ENCODE peak calls at places on chromosomes 12 and 14, in nine cellular contexts. One of them, this sample, is unnamed.

GRCh38 chr14:68705741-68706283 is 87.1 kb downstream of the ZFP36L1 start:
- DNase-seq in fibroblast of the aortic adventitia: no peak
- DNase-seq in choroid plexus epithelial cell: no peak
- DNase-seq in OCI-LY7: no peak
- DNase-seq in left ventricle myocardium inferior: no peak
- DNase-seq in A549: no peak
- DNase-seq in dorsolateral prefrontal cortex: no peak
- DNase-seq in esophagus squamous epithelium: no peak
- DNase-seq in CD8-positive, alpha-beta T cell: no peak
- DNase-seq in this sample: no peak

GRCh38 chr14:38210168-38210567 is 2.5 kb downstream of the SSTR1 start:
- DNase-seq in fibroblast of the aortic adventitia: peak
- DNase-seq in choroid plexus epithelial cell: no peak
- DNase-seq in OCI-LY7: no peak
- DNase-seq in left ventricle myocardium inferior: no peak
- DNase-seq in A549: peak
- DNase-seq in dorsolateral prefrontal cortex: peak
- DNase-seq in esophagus squamous epithelium: no peak
- DNase-seq in CD8-positive, alpha-beta T cell: no peak
- DNase-seq in this sample: no peak

GRCh38 chr12:38761636-38762342 is 143.6 kb downstream of the CPNE8 start:
- DNase-seq in fibroblast of the aortic adventitia: no peak
- DNase-seq in choroid plexus epithelial cell: no peak
- DNase-seq in OCI-LY7: no peak
- DNase-seq in left ventricle myocardium inferior: no peak
- DNase-seq in A549: no peak
- DNase-seq in dorsolateral prefrontal cortex: no peak
- DNase-seq in esophagus squamous epithelium: no peak
- DNase-seq in CD8-positive, alpha-beta T cell: no peak
- DNase-seq in this sample: no peak

GRCh38 chr12:80195143-80195726 is 95.9 kb downstream of the OTOGL start:
- DNase-seq in fibroblast of the aortic adventitia: peak
- DNase-seq in choroid plexus epithelial cell: peak
- DNase-seq in OCI-LY7: peak
- DNase-seq in left ventricle myocardium inferior: no peak
- DNase-seq in A549: peak
- DNase-seq in dorsolateral prefrontal cortex: no peak
- DNase-seq in esophagus squamous epithelium: no peak
- DNase-seq in CD8-positive, alpha-beta T cell: no peak
- DNase-seq in this sample: peak

GRCh38 chr14:98445736-98446135 is 826.3 kb downstream of the BCL11B start:
- DNase-seq in fibroblast of the aortic adventitia: no peak
- DNase-seq in choroid plexus epithelial cell: no peak
- DNase-seq in OCI-LY7: no peak
- DNase-seq in left ventricle myocardium inferior: no peak
- DNase-seq in A549: no peak
- DNase-seq in dorsolateral prefrontal cortex: no peak
- DNase-seq in esophagus squamous epithelium: no peak
- DNase-seq in CD8-positive, alpha-beta T cell: no peak
- DNase-seq in this sample: no peak

GRCh38 chr12:113241191-113242017 is 20.1 kb downstream of the TPCN1 start:
- DNase-seq in fibroblast of the aortic adventitia: peak
- DNase-seq in choroid plexus epithelial cell: peak
- DNase-seq in OCI-LY7: no peak
- DNase-seq in left ventricle myocardium inferior: no peak
- DNase-seq in A549: peak
- DNase-seq in dorsolateral prefrontal cortex: no peak
- DNase-seq in esophagus squamous epithelium: no peak
- DNase-seq in CD8-positive, alpha-beta T cell: no peak
- DNase-seq in this sample: no peak

GRCh38 chr12:20624718-20625117 is 70.4 kb upstream of the SLCO1C1 start:
- DNase-seq in fibroblast of the aortic adventitia: peak
- DNase-seq in choroid plexus epithelial cell: peak
- DNase-seq in OCI-LY7: no peak
- DNase-seq in left ventricle myocardium inferior: no peak
- DNase-seq in A549: peak
- DNase-seq in dorsolateral prefrontal cortex: no peak
- DNase-seq in esophagus squamous epithelium: no peak
- DNase-seq in CD8-positive, alpha-beta T cell: no peak
- DNase-seq in this sample: peak

GRCh38 chr12:6230321-6231110 is 30.3 kb downstream of the CD9 start:
- DNase-seq in fibroblast of the aortic adventitia: no peak
- DNase-seq in choroid plexus epithelial cell: peak
- DNase-seq in OCI-LY7: peak
- DNase-seq in left ventricle myocardium inferior: peak
- DNase-seq in A549: no peak
- DNase-seq in dorsolateral prefrontal cortex: peak
- DNase-seq in esophagus squamous epithelium: peak
- DNase-seq in CD8-positive, alpha-beta T cell: peak
- DNase-seq in this sample: peak

GRCh38 chr12:115871714-115872113 is 405.8 kb downstream of the MED13L start:
- DNase-seq in fibroblast of the aortic adventitia: peak
- DNase-seq in choroid plexus epithelial cell: peak
- DNase-seq in OCI-LY7: peak
- DNase-seq in left ventricle myocardium inferior: no peak
- DNase-seq in A549: peak
- DNase-seq in dorsolateral prefrontal cortex: no peak
- DNase-seq in esophagus squamous epithelium: no peak
- DNase-seq in CD8-positive, alpha-beta T cell: no peak
- DNase-seq in this sample: peak

GRCh38 chr12:117967512-117967911 is 1.3 kb downstream of the KSR2 start:
- DNase-seq in fibroblast of the aortic adventitia: no peak
- DNase-seq in choroid plexus epithelial cell: no peak
- DNase-seq in OCI-LY7: no peak
- DNase-seq in left ventricle myocardium inferior: no peak
- DNase-seq in A549: no peak
- DNase-seq in dorsolateral prefrontal cortex: no peak
- DNase-seq in esophagus squamous epithelium: no peak
- DNase-seq in CD8-positive, alpha-beta T cell: no peak
- DNase-seq in this sample: no peak

GRCh38 chr12:125122668-125123067 is 57.4 kb downstream of the AACS start:
- DNase-seq in fibroblast of the aortic adventitia: no peak
- DNase-seq in choroid plexus epithelial cell: no peak
- DNase-seq in OCI-LY7: peak
- DNase-seq in left ventricle myocardium inferior: no peak
- DNase-seq in A549: no peak
- DNase-seq in dorsolateral prefrontal cortex: no peak
- DNase-seq in esophagus squamous epithelium: no peak
- DNase-seq in CD8-positive, alpha-beta T cell: no peak
- DNase-seq in this sample: no peak

DNA sequence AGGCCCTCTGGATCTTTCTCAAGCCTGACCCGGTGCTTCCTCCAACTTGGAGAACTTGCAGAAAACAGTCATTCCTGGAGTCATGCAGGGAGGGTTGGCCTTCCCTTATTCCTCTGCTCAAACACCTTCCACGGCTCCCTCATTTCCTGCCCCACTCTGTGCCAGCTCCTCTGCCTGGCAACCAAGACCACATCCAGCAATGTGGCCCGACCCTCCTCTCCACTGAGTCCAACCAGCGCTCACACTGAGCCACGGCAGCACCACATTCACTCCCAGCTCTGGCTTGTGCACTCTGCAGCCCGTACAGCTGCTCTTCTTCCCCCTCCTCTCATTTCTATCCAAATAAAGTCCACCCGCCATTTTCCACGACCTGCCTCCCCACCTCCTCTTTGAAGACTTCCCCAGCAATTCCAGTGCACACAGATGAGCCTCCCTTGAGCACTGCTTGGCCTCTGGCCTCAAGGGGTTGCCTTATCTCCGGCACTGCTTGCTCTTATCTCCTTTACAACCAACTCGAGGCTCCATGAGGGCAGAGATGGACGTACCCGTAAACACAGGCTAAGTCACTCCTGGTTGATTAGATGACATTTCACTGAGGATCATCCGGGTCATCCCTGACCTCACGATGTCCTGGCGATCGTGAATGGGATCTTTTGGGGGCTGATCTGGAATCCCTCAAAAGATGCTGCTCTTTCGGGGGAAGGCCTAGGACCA is 5.4 kb downstream of the PGF start:
- DNase-seq in fibroblast of the aortic adventitia: no peak
- DNase-seq in choroid plexus epithelial cell: no peak
- DNase-seq in OCI-LY7: no peak
- DNase-seq in left ventricle myocardium inferior: no peak
- DNase-seq in A549: no peak
- DNase-seq in dorsolateral prefrontal cortex: no peak
- DNase-seq in esophagus squamous epithelium: no peak
- DNase-seq in CD8-positive, alpha-beta T cell: no peak
- DNase-seq in this sample: no peak
- TF ChIP-seq CTCF in fibroblast of the aortic adventitia: no peak
- TF ChIP-seq CTCF in choroid plexus epithelial cell: no peak
- TF ChIP-seq CTCF in OCI-LY7: no peak
- TF ChIP-seq CTCF in left ventricle myocardium inferior: no peak
- TF ChIP-seq CTCF in A549: no peak
- TF ChIP-seq CTCF in dorsolateral prefrontal cortex: no peak
- TF ChIP-seq CTCF in esophagus squamous epithelium: no peak
- TF ChIP-seq CTCF in CD8-positive, alpha-beta T cell: no peak
- TF ChIP-seq CTCF in this sample: no peak

DNA sequence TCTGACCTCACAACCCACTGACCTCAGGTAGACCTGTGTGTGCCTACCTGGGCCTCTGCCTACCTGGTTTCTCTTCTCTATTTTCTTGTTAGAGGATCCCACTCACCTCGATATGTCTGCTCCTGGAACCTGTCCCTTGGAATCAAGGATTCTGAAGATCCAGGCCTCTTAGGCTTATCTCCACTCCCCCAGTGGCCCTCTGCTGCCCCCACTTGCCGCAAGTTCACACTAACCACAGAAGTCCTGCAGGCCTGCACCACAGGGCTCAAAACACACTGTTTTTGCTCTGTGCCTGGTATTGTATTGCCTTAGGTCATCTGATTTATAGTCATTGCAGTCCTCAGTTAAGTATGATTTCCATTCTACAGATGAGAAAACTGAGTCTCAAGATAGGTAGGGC is 15.3 kb upstream of the NRXN3 start:
- DNase-seq in fibroblast of the aortic adventitia: no peak
- DNase-seq in choroid plexus epithelial cell: peak
- DNase-seq in OCI-LY7: no peak
- DNase-seq in left ventricle myocardium inferior: no peak
- DNase-seq in A549: peak
- DNase-seq in dorsolateral prefrontal cortex: no peak
- DNase-seq in esophagus squamous epithelium: no peak
- DNase-seq in CD8-positive, alpha-beta T cell: no peak
- DNase-seq in this sample: no peak
- TF ChIP-seq CTCF in fibroblast of the aortic adventitia: no peak
- TF ChIP-seq CTCF in choroid plexus epithelial cell: no peak
- TF ChIP-seq CTCF in OCI-LY7: no peak
- TF ChIP-seq CTCF in left ventricle myocardium inferior: no peak
- TF ChIP-seq CTCF in A549: peak
- TF ChIP-seq CTCF in dorsolateral prefrontal cortex: peak
- TF ChIP-seq CTCF in esophagus squamous epithelium: no peak
- TF ChIP-seq CTCF in CD8-positive, alpha-beta T cell: no peak
- TF ChIP-seq CTCF in this sample: no peak

GRCh38 chr12:10331642-10332239 is 24.1 kb downstream of the KLRD1 start:
- DNase-seq in fibroblast of the aortic adventitia: peak
- DNase-seq in choroid plexus epithelial cell: peak
- DNase-seq in OCI-LY7: peak
- DNase-seq in left ventricle myocardium inferior: no peak
- DNase-seq in A549: peak
- DNase-seq in dorsolateral prefrontal cortex: no peak
- DNase-seq in esophagus squamous epithelium: no peak
- DNase-seq in CD8-positive, alpha-beta T cell: no peak
- DNase-seq in this sample: no peak
- TF ChIP-seq CTCF in fibroblast of the aortic adventitia: peak
- TF ChIP-seq CTCF in choroid plexus epithelial cell: peak
- TF ChIP-seq CTCF in OCI-LY7: peak
- TF ChIP-seq CTCF in left ventricle myocardium inferior: peak
- TF ChIP-seq CTCF in A549: peak
- TF ChIP-seq CTCF in dorsolateral prefrontal cortex: peak
- TF ChIP-seq CTCF in esophagus squamous epithelium: peak
- TF ChIP-seq CTCF in CD8-positive, alpha-beta T cell: peak
- TF ChIP-seq CTCF in this sample: peak

GRCh38 chr12:98893601-98894411 is 248.7 kb downstream of the APAF1 start:
- DNase-seq in fibroblast of the aortic adventitia: no peak
- DNase-seq in choroid plexus epithelial cell: no peak
- DNase-seq in OCI-LY7: no peak
- DNase-seq in left ventricle myocardium inferior: no peak
- DNase-seq in A549: no peak
- DNase-seq in dorsolateral prefrontal cortex: no peak
- DNase-seq in esophagus squamous epithelium: no peak
- DNase-seq in CD8-positive, alpha-beta T cell: no peak
- DNase-seq in this sample: peak

GRCh38 chr12:98893126-98893525 is 248.0 kb downstream of the APAF1 start:
- DNase-seq in fibroblast of the aortic adventitia: no peak
- DNase-seq in choroid plexus epithelial cell: no peak
- DNase-seq in OCI-LY7: no peak
- DNase-seq in left ventricle myocardium inferior: no peak
- DNase-seq in A549: no peak
- DNase-seq in dorsolateral prefrontal cortex: no peak
- DNase-seq in esophagus squamous epithelium: no peak
- DNase-seq in CD8-positive, alpha-beta T cell: no peak
- DNase-seq in this sample: no peak

GRCh38 chr12:98894412-98895085 is 249.5 kb downstream of the APAF1 start:
- DNase-seq in fibroblast of the aortic adventitia: no peak
- DNase-seq in choroid plexus epithelial cell: no peak
- DNase-seq in OCI-LY7: no peak
- DNase-seq in left ventricle myocardium inferior: no peak
- DNase-seq in A549: no peak
- DNase-seq in dorsolateral prefrontal cortex: peak
- DNase-seq in esophagus squamous epithelium: no peak
- DNase-seq in CD8-positive, alpha-beta T cell: no peak
- DNase-seq in this sample: peak

GRCh38 chr12:98896938-98897337 is 251.8 kb downstream of the APAF1 start:
- DNase-seq in fibroblast of the aortic adventitia: peak
- DNase-seq in choroid plexus epithelial cell: peak
- DNase-seq in OCI-LY7: no peak
- DNase-seq in left ventricle myocardium inferior: no peak
- DNase-seq in A549: no peak
- DNase-seq in dorsolateral prefrontal cortex: no peak
- DNase-seq in esophagus squamous epithelium: no peak
- DNase-seq in CD8-positive, alpha-beta T cell: no peak
- DNase-seq in this sample: peak

GRCh38 chr12:98895086-98895651 is 250.1 kb downstream of the APAF1 start:
- DNase-seq in fibroblast of the aortic adventitia: no peak
- DNase-seq in choroid plexus epithelial cell: no peak
- DNase-seq in OCI-LY7: no peak
- DNase-seq in left ventricle myocardium inferior: no peak
- DNase-seq in A549: no peak
- DNase-seq in dorsolateral prefrontal cortex: peak
- DNase-seq in esophagus squamous epithelium: no peak
- DNase-seq in CD8-positive, alpha-beta T cell: no peak
- DNase-seq in this sample: peak
- TF ChIP-seq CTCF in fibroblast of the aortic adventitia: no peak
- TF ChIP-seq CTCF in choroid plexus epithelial cell: no peak
- TF ChIP-seq CTCF in OCI-LY7: no peak
- TF ChIP-seq CTCF in left ventricle myocardium inferior: no peak
- TF ChIP-seq CTCF in A549: no peak
- TF ChIP-seq CTCF in dorsolateral prefrontal cortex: no peak
- TF ChIP-seq CTCF in esophagus squamous epithelium: no peak
- TF ChIP-seq CTCF in CD8-positive, alpha-beta T cell: no peak
- TF ChIP-seq CTCF in this sample: no peak

DNA sequence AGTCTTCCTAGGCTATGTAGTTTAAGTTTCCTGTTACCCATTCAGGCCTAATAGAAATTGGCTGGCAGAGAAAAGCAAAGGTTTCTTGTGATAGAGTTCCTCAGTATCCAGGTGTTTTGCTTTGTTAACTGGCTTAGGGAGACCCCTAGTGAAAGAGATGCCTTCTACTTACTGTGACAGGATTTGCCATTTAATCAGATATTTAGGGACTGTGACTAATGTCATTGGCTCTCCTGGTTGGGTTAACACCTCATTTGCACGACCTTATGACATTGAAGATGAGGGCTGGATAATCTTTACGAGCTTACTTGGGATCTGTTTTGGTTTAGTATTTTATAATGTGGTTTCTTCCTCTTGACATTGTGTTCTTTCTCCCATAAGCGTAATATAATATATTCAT is 5.8 kb downstream of the MON2 start:
- DNase-seq in fibroblast of the aortic adventitia: no peak
- DNase-seq in choroid plexus epithelial cell: no peak
- DNase-seq in OCI-LY7: no peak
- DNase-seq in left ventricle myocardium inferior: no peak
- DNase-seq in A549: no peak
- DNase-seq in dorsolateral prefrontal cortex: no peak
- DNase-seq in esophagus squamous epithelium: no peak
- DNase-seq in CD8-positive, alpha-beta T cell: no peak
- DNase-seq in this sample: no peak
- TF ChIP-seq CTCF in fibroblast of the aortic adventitia: no peak
- TF ChIP-seq CTCF in choroid plexus epithelial cell: no peak
- TF ChIP-seq CTCF in OCI-LY7: peak
- TF ChIP-seq CTCF in left ventricle myocardium inferior: no peak
- TF ChIP-seq CTCF in A549: no peak
- TF ChIP-seq CTCF in dorsolateral prefrontal cortex: no peak
- TF ChIP-seq CTCF in esophagus squamous epithelium: no peak
- TF ChIP-seq CTCF in CD8-positive, alpha-beta T cell: no peak
- TF ChIP-seq CTCF in this sample: no peak

This sample was measured in neural crest cell.